ENCODE peak calls at places on chromosomes 2 and 18, in seven cellular contexts. O, X, R, L, Q, W and Z are unnamed samples.

GRCh38 chr2:16869711-16870110 is 204.1 kb upstream of the CYRIA start:
- DNase-seq in O (peak), X (no peak), R (no peak), L (no peak), Q (no peak), W (no peak), Z (no peak)

GRCh38 chr2:186379052-186379451 is 107.0 kb upstream of the ZC3H15 start:
- DNase-seq in O (no peak), X (no peak), R (no peak), L (no peak), Q (no peak), W (no peak), Z (no peak)

GRCh38 chr2:191917430-191917881 is 70.6 kb upstream of the CAVIN2 start:
- DNase-seq in O (no peak), X (no peak), R (no peak), L (no peak), Q (no peak), W (no peak), Z (no peak)

GRCh38 chr2:219495531-219496122 is 3.1 kb upstream of the GMPPA start:
- DNase-seq in O (peak), X (peak), R (peak), L (peak), Q (no peak), W (peak), Z (peak)

GRCh38 chr2:104855174-104856085 is 1.5 kb downstream of the POU3F3 start:
- DNase-seq in O (no peak), X (no peak), R (no peak), L (no peak), Q (no peak), W (no peak), Z (no peak)

GRCh38 chr2:25339791-25340339 is 1.9 kb downstream of the DNMT3A start:
- DNase-seq in O (no peak), X (peak), R (no peak), L (peak), Q (no peak), W (no peak), Z (no peak)

GRCh38 chr2:88680916-88681315 is 10.6 kb upstream of the RPIA start:
- DNase-seq in O (no peak), X (no peak), R (no peak), L (no peak), Q (no peak), W (no peak), Z (no peak)

GRCh38 chr2:64645014-64645418 is 8.7 kb downstream of the SERTAD2 start:
- DNase-seq in O (no peak), X (peak), R (no peak), L (peak), Q (no peak), W (peak), Z (no peak)

GRCh38 chr2:15383695-15384350 is 177.3 kb downstream of the NBAS start:
- DNase-seq in O (no peak), X (no peak), R (no peak), L (peak), Q (no peak), W (no peak), Z (no peak)

GRCh38 chr2:85986121-85986520 is 97.3 kb upstream of the ST3GAL5 start:
- DNase-seq in O (no peak), X (no peak), R (no peak), L (no peak), Q (no peak), W (no peak), Z (no peak)

GRCh38 chr2:169961911-169962310 is 134.7 kb downstream of the UBR3 start:
- DNase-seq in O (no peak), X (no peak), R (no peak), L (peak), Q (no peak), W (peak), Z (no peak)

GRCh38 chr18:48749768-48750167 is 201.0 kb downstream of the SMAD7 start:
- DNase-seq in O (no peak), X (no peak), R (no peak), L (peak), Q (no peak), W (peak), Z (no peak)